ENCODE peak calls at places on chromosome 5, in seven cellular contexts. F, B, A, P, V, S and X are unnamed samples.

GRCh38 chr5:32953694-32954093 is 242.6 kb downstream of the NPR3 start:
- DNase-seq in P (no peak), S (no peak), A (no peak), B (no peak), F (no peak), V (no peak), X (no peak)

GRCh38 chr5:167565555-167565954 is 725.9 kb upstream of the WWC1 start:
- DNase-seq in S (no peak), F (peak), A (no peak), B (no peak), V (no peak), P (peak), X (no peak)

GRCh38 chr5:33894566-33894965 is 2.8 kb upstream of the ADAMTS12 start:
- DNase-seq in A (no peak), V (no peak), F (peak), S (no peak), B (no peak), P (no peak), X (no peak)

GRCh38 chr5:119368238-119368630 is 12.4 kb downstream of the TNFAIP8 start:
- DNase-seq in V (no peak), P (no peak), S (no peak), F (no peak), B (no peak), A (no peak), X (no peak)

GRCh38 chr5:892390-893136 is at the start of the genes BRD9 and TRIP13:
- DNase-seq in V (peak), F (peak), A (peak), B (peak), P (peak), S (peak), X (peak)

GRCh38 chr5:144331361-144331760 is 160.7 kb downstream of the KCTD16 start:
- DNase-seq in F (no peak), V (no peak), A (no peak), B (no peak), P (no peak), S (no peak), X (no peak)

GRCh38 chr5:145825751-145826180 is 9.4 kb downstream of the PRELID2 start:
- DNase-seq in V (peak), S (no peak), P (peak), F (peak), B (no peak), A (no peak), X (no peak)

GRCh38 chr5:76638466-76638865 is 15.3 kb upstream of the F2RL2 start:
- DNase-seq in A (no peak), P (no peak), V (no peak), B (no peak), S (no peak), F (no peak), X (no peak)

GRCh38 chr5:76592692-76593091 is 30.5 kb downstream of the F2RL2 start:
- DNase-seq in S (no peak), P (no peak), B (no peak), V (no peak), A (no peak), F (no peak), X (no peak)

GRCh38 chr5:137497396-137498290 is 1.5 kb downstream of the SPOCK1 start:
- DNase-seq in B (peak), A (no peak), V (no peak), F (peak), P (no peak), S (no peak), X (no peak)

GRCh38 chr5:93278876-93279275 is 302.1 kb downstream of the NR2F1-AS1 start:
- DNase-seq in S (no peak), A (no peak), B (no peak), P (peak), F (no peak), V (no peak), X (no peak)

GRCh38 chr5:78887384-78888118 is 97.6 kb downstream of the ARSB start:
- DNase-seq in B (no peak), S (no peak), V (no peak), A (no peak), P (no peak), F (no peak), X (no peak)

GRCh38 chr5:167072225-167072624 is 1219.2 kb upstream of the WWC1 start:
- DNase-seq in P (peak), A (no peak), F (no peak), S (no peak), V (no peak), B (no peak), X (no peak)

GRCh38 chr5:93715776-93716175 is 25.6 kb downstream of the POU5F2 start:
- DNase-seq in F (no peak), B (no peak), V (no peak), P (no peak), S (no peak), A (no peak), X (no peak)

GRCh38 chr5:177554474-177555111 is at the start of gene FAM193B:
- DNase-seq in B (peak), P (peak), S (peak), V (peak), A (peak), F (peak), X (peak)
- TF ChIP-seq CTCF in B (peak), P (peak), S (peak), V (peak), A (peak), F (peak), X (peak)

GRCh38 chr5:179276838-179277395 is 68.3 kb downstream of the ADAMTS2 start:
- DNase-seq in B (no peak), V (peak), S (peak), F (no peak), A (peak), P (no peak), X (peak)
- TF ChIP-seq CTCF in B (no peak), V (peak), S (no peak), F (no peak), A (no peak), P (peak), X (peak)

GRCh38 chr5:136374003-136374402 is 8.7 kb upstream of the TRPC7 start:
- DNase-seq in B (no peak), F (peak), V (peak), S (no peak), P (peak), A (no peak), X (no peak)
- TF ChIP-seq CTCF in B (peak), F (peak), V (no peak), S (no peak), P (peak), A (no peak), X (peak)

GRCh38 chr5:10351199-10351881 is 2.2 kb upstream of the MARCHF6 start:
- DNase-seq in S (no peak), A (no peak), B (no peak), V (no peak), P (peak), F (no peak), X (no peak)
- TF ChIP-seq CTCF in S (no peak), A (no peak), B (no peak), V (no peak), P (no peak), F (no peak), X (no peak)

DNA sequence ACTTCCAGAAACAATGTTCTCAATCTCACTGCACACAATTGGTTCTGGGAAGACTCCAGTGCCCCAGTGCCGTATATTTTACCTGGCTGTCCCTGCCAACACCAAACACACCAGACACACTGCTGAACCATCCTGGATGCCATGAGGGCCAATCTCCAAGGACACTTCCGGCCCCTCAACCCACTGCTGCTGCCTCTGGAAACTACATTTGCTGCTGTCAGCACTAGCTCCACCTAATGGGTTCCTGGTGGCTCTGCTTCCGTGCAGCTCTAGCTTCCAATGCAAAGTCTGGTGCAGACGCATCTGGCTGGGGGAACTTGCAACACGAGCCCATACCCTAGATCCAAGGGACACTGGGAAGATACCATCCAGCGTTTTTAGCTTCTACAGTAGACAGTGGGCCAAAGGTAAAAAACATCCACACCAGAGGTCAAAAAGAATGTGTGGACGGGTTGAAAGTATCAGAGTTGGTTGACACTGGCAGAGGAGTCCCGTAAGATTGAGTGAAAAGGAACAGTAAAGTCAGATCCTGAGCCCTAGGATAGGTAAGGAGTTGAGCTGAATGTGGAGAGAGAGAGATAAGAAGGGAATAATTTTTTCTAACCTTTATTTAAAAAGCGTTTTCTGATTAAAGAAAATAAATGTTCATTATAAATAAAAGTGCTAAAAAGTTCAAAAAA is 99.7 kb upstream of the KIF2A start:
- DNase-seq in A (no peak), V (peak), F (peak), S (no peak), B (no peak), P (peak), X (no peak)
- TF ChIP-seq CTCF in A (no peak), V (no peak), F (no peak), S (no peak), B (no peak), P (peak), X (peak)

GRCh38 chr5:103774736-103775135 is 212.1 kb upstream of the NUDT12 start:
- DNase-seq in V (no peak), F (peak), S (no peak), A (no peak), B (no peak), P (no peak), X (no peak)

GRCh38 chr5:103780794-103781193 is 218.2 kb upstream of the NUDT12 start:
- DNase-seq in B (no peak), V (no peak), P (no peak), F (no peak), A (no peak), S (no peak), X (no peak)

DNA sequence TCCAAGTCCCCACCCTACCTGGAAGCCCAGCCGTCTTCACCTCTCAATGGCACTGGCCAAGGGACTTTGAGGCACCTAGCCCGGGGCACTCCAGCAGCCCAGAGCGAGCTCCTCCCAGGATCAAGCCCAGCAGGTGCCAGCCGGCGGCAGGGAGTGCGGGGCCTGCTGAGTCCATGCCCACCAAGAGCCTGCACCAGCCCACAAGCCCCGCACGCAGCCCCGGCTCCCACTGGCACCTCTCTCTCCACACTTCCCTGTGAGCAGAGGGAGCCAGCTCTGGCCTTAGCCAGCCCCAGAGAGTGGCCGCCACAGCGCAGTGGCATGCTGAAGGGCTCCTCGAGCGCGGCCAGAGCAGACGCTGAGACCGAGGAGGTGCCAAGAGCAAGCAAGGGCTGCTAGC is 216.3 kb upstream of the NUDT12 start:
- DNase-seq in V (no peak), S (no peak), B (no peak), P (no peak), A (no peak), F (no peak), X (no peak)
- TF ChIP-seq CTCF in V (no peak), S (no peak), B (no peak), P (no peak), A (no peak), F (no peak), X (no peak)

GRCh38 chr5:14245526-14245925 is 102.4 kb downstream of the TRIO start:
- DNase-seq in P (no peak), A (no peak), S (no peak), V (no peak), F (no peak), B (no peak), X (no peak)

GRCh38 chr5:14249258-14250093 is 106.3 kb downstream of the TRIO start:
- DNase-seq in V (no peak), S (no peak), P (no peak), F (no peak), A (no peak), B (no peak), X (no peak)

GRCh38 chr5:14246350-14247053 is 103.4 kb downstream of the TRIO start:
- DNase-seq in B (no peak), P (no peak), F (no peak), S (no peak), V (no peak), A (no peak), X (no peak)

GRCh38 chr5:14244721-14245518 is 101.8 kb downstream of the TRIO start:
- DNase-seq in B (no peak), A (no peak), F (no peak), S (no peak), V (no peak), P (no peak), X (no peak)

DNA sequence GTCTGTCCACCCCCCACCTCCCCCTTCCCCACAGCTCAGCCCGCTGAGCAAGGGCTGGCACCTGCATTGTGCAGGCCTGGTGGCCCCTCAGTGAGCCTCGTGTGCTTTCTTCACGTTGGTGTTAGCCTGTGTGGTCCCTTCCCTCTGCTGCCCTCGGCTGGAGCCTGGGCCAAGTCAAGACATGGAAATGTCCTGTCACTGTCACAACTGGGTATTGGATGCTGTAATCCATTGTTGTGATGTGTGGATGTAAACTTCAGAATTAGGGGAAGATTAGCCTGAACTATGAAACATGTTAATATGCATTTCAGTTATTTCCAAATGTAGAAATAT is 103.9 kb downstream of the TRIO start:
- DNase-seq in S (no peak), V (no peak), B (no peak), A (no peak), F (no peak), P (no peak), X (no peak)
- TF ChIP-seq CTCF in S (no peak), V (no peak), B (no peak), A (no peak), F (no peak), P (no peak), X (no peak)

DNA sequence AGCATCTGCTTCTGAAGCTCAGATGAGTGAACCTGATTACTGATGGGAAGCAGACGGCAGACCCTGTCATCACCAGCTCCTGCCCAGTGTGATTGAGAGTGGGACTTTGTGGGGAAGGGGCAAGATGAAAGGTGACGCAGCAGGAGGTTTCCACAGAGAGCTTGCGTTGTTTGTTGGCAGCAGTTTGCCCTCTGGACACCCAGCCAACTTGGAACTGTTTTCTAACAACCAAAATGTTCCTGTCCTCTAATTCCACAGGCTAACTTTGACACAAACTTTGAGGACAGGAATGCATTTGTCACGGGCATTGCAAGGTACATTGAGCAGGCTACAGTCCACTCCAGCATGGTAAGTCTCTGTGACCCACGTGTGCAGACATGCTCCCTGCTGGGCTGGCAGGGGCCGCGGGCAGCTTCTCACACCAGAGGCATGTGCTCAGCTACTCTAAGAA is 20.9 kb downstream of the CYFIP2 start:
- DNase-seq in V (no peak), F (no peak), S (no peak), B (no peak), P (peak), A (no peak), X (no peak)
- TF ChIP-seq CTCF in V (no peak), F (no peak), S (no peak), B (no peak), P (no peak), A (no peak), X (no peak)

GRCh38 chr5:3417376-3417943 is 178.2 kb upstream of the IRX1 start:
- DNase-seq in B (no peak), F (no peak), V (peak), S (no peak), P (no peak), A (no peak), X (no peak)
- TF ChIP-seq CTCF in B (no peak), F (no peak), V (no peak), S (no peak), P (no peak), A (no peak), X (no peak)

GRCh38 chr5:179550511-179551342 is at the start of gene RUFY1:
- DNase-seq in S (peak), P (peak), B (peak), A (peak), V (peak), F (peak), X (no peak)
- TF ChIP-seq CTCF in S (no peak), P (no peak), B (no peak), A (no peak), V (peak), F (no peak), X (no peak)